ENCODE peak calls at places on chromosomes 11 and 22, in eight cellular contexts. One of them, this sample, is unnamed.

GRCh38 chr11:67441731-67442401 is 1.4 kb downstream of the CORO1B start:
- DNase-seq in CD4-positive, alpha-beta T cell: no peak
- DNase-seq in vagina: no peak
- DNase-seq in H9: no peak
- DNase-seq in GM12878: no peak
- DNase-seq in fibroblast of lung: no peak
- DNase-seq in mammary epithelial cell: no peak
- DNase-seq in caudate nucleus: no peak
- DNase-seq in this sample: no peak

GRCh38 chr11:1937616-1938342 is 9.4 kb upstream of the MRPL23 start:
- DNase-seq in GM12878: no peak
- DNase-seq in vagina: no peak
- DNase-seq in H9: no peak
- DNase-seq in mammary epithelial cell: no peak
- DNase-seq in caudate nucleus: no peak
- DNase-seq in CD4-positive, alpha-beta T cell: no peak
- DNase-seq in fibroblast of lung: no peak
- DNase-seq in this sample: no peak

GRCh38 chr11:105538531-105538930 is 71.3 kb upstream of the GRIA4 start:
- DNase-seq in caudate nucleus: no peak
- DNase-seq in vagina: no peak
- DNase-seq in CD4-positive, alpha-beta T cell: no peak
- DNase-seq in GM12878: no peak
- DNase-seq in fibroblast of lung: no peak
- DNase-seq in H9: no peak
- DNase-seq in mammary epithelial cell: no peak
- DNase-seq in this sample: no peak

GRCh38 chr11:12818333-12819015 is 144.3 kb downstream of the TEAD1 start:
- DNase-seq in fibroblast of lung: peak; percentile 93
- DNase-seq in CD4-positive, alpha-beta T cell: no peak
- DNase-seq in mammary epithelial cell: peak; percentile 81
- DNase-seq in caudate nucleus: no peak
- DNase-seq in vagina: no peak
- DNase-seq in GM12878: no peak
- DNase-seq in H9: no peak
- DNase-seq in this sample: no peak

GRCh38 chr11:8390851-8391612 is 127.4 kb upstream of the LMO1 start:
- DNase-seq in caudate nucleus: no peak
- DNase-seq in vagina: no peak
- DNase-seq in mammary epithelial cell: no peak
- DNase-seq in fibroblast of lung: no peak
- DNase-seq in GM12878: no peak
- DNase-seq in H9: no peak
- DNase-seq in CD4-positive, alpha-beta T cell: no peak
- DNase-seq in this sample: no peak

GRCh38 chr22:17743661-17744411 is 30.4 kb downstream of the BID start:
- DNase-seq in caudate nucleus: no peak
- DNase-seq in vagina: no peak
- DNase-seq in CD4-positive, alpha-beta T cell: no peak
- DNase-seq in mammary epithelial cell: no peak
- DNase-seq in GM12878: no peak
- DNase-seq in fibroblast of lung: no peak
- DNase-seq in H9: peak; percentile 49
- DNase-seq in this sample: no peak

GRCh38 chr11:45273509-45273908 is 12.6 kb downstream of the SYT13 start:
- DNase-seq in GM12878: no peak
- DNase-seq in caudate nucleus: no peak
- DNase-seq in vagina: no peak
- DNase-seq in H9: no peak
- DNase-seq in mammary epithelial cell: no peak
- DNase-seq in CD4-positive, alpha-beta T cell: no peak
- DNase-seq in fibroblast of lung: no peak
- DNase-seq in this sample: no peak

GRCh38 chr11:43923327-43924111 is 18.9 kb upstream of the C11orf96 start:
- DNase-seq in caudate nucleus: peak; percentile 52
- DNase-seq in H9: no peak
- DNase-seq in mammary epithelial cell: no peak
- DNase-seq in fibroblast of lung: peak; percentile 68
- DNase-seq in GM12878: no peak
- DNase-seq in vagina: no peak
- DNase-seq in CD4-positive, alpha-beta T cell: no peak
- DNase-seq in this sample: no peak

GRCh38 chr11:121792185-121792584 is 323.8 kb downstream of the BLID start:
- DNase-seq in vagina: no peak
- DNase-seq in caudate nucleus: no peak
- DNase-seq in H9: no peak
- DNase-seq in fibroblast of lung: no peak
- DNase-seq in GM12878: no peak
- DNase-seq in CD4-positive, alpha-beta T cell: no peak
- DNase-seq in mammary epithelial cell: no peak
- DNase-seq in this sample: no peak

GRCh38 chr11:114164546-114164945 is 105.0 kb downstream of the ZBTB16 start:
- DNase-seq in GM12878: no peak
- DNase-seq in caudate nucleus: no peak
- DNase-seq in H9: no peak
- DNase-seq in mammary epithelial cell: no peak
- DNase-seq in fibroblast of lung: no peak
- DNase-seq in CD4-positive, alpha-beta T cell: no peak
- DNase-seq in vagina: no peak
- DNase-seq in this sample: no peak

GRCh38 chr11:94649925-94650623 is 82.9 kb downstream of the PIWIL4 start:
- DNase-seq in caudate nucleus: no peak
- DNase-seq in GM12878: no peak
- DNase-seq in H9: no peak
- DNase-seq in vagina: no peak
- DNase-seq in CD4-positive, alpha-beta T cell: no peak
- DNase-seq in fibroblast of lung: peak; percentile 23
- DNase-seq in mammary epithelial cell: no peak
- DNase-seq in this sample: no peak
- H3K27ac ChIP-seq in caudate nucleus: no peak overlapping the region
- H3K27ac ChIP-seq in GM12878: no peak overlapping the region
- H3K27ac ChIP-seq in H9: peak overlapping the region; percentile 98
- H3K27ac ChIP-seq in vagina: no peak overlapping the region
- H3K27ac ChIP-seq in CD4-positive, alpha-beta T cell: no peak overlapping the region
- H3K27ac ChIP-seq in fibroblast of lung: no peak overlapping the region
- H3K27ac ChIP-seq in mammary epithelial cell: no peak overlapping the region
- H3K27ac ChIP-seq in this sample: no peak overlapping the region

GRCh38 chr11:124760205-124760652 is 1.9 kb downstream of the ESAM start:
- DNase-seq in vagina: no peak
- DNase-seq in H9: peak; percentile 36
- DNase-seq in fibroblast of lung: no peak
- DNase-seq in mammary epithelial cell: no peak
- DNase-seq in GM12878: no peak
- DNase-seq in CD4-positive, alpha-beta T cell: no peak
- DNase-seq in caudate nucleus: no peak
- DNase-seq in this sample: no peak

GRCh38 chr11:124756753-124757227 is 4.7 kb upstream of the VSIG2 start:
- DNase-seq in CD4-positive, alpha-beta T cell: no peak
- DNase-seq in vagina: no peak
- DNase-seq in fibroblast of lung: no peak
- DNase-seq in mammary epithelial cell: no peak
- DNase-seq in GM12878: no peak
- DNase-seq in caudate nucleus: no peak
- DNase-seq in H9: no peak
- DNase-seq in this sample: no peak

GRCh38 chr11:124757320-124757719 is 4.8 kb downstream of the ESAM start:
- DNase-seq in caudate nucleus: no peak
- DNase-seq in fibroblast of lung: no peak
- DNase-seq in GM12878: no peak
- DNase-seq in vagina: no peak
- DNase-seq in mammary epithelial cell: no peak
- DNase-seq in H9: no peak
- DNase-seq in CD4-positive, alpha-beta T cell: no peak
- DNase-seq in this sample: no peak

GRCh38 chr11:124759268-124760204 is 2.6 kb downstream of the ESAM start:
- DNase-seq in GM12878: no peak
- DNase-seq in H9: peak; percentile 49
- DNase-seq in mammary epithelial cell: no peak
- DNase-seq in fibroblast of lung: no peak
- DNase-seq in vagina: no peak
- DNase-seq in caudate nucleus: no peak
- DNase-seq in CD4-positive, alpha-beta T cell: no peak
- DNase-seq in this sample: no peak

GRCh38 chr11:124758355-124759267 is 3.5 kb downstream of the ESAM start:
- DNase-seq in fibroblast of lung: peak; percentile 55
- DNase-seq in vagina: no peak
- DNase-seq in CD4-positive, alpha-beta T cell: peak; percentile 58
- DNase-seq in caudate nucleus: no peak
- DNase-seq in H9: peak; percentile 96
- DNase-seq in mammary epithelial cell: peak; percentile 45
- DNase-seq in GM12878: no peak
- DNase-seq in this sample: no peak
- H3K27ac ChIP-seq in fibroblast of lung: peak overlapping the region; percentile 2
- H3K27ac ChIP-seq in vagina: peak overlapping the region; percentile 71
- H3K27ac ChIP-seq in CD4-positive, alpha-beta T cell: no peak overlapping the region
- H3K27ac ChIP-seq in caudate nucleus: peak overlapping the region; percentile 52
- H3K27ac ChIP-seq in H9: no peak overlapping the region
- H3K27ac ChIP-seq in mammary epithelial cell: no peak overlapping the region
- H3K27ac ChIP-seq in GM12878: peak overlapping the region; percentile 82
- H3K27ac ChIP-seq in this sample: no peak overlapping the region

DNA sequence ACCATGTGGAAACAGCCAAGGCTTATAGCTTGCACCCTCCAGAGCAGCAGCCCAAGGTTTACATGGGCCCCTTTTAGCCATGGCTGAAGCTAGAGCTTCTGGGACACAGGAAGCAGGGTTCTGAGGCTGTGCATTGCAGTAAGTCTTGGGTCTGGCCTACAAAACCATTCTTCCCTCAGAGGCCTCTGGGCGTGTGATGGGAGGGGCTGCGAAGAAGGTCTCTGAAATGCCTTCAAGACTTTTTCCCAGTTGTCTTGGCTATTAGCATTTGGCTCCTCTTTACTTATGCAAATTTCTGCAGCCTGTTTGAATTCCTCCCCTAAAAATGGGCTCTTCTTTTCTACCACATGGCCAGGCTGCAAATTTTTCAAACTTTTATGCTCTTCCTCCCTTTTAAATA is 109.5 kb downstream of the BBOX1 start:
- DNase-seq in GM12878: no peak
- DNase-seq in fibroblast of lung: no peak
- DNase-seq in caudate nucleus: no peak
- DNase-seq in CD4-positive, alpha-beta T cell: no peak
- DNase-seq in mammary epithelial cell: no peak
- DNase-seq in vagina: no peak
- DNase-seq in H9: peak; percentile 39
- DNase-seq in this sample: no peak
- H3K27ac ChIP-seq in GM12878: no peak overlapping the region
- H3K27ac ChIP-seq in fibroblast of lung: no peak overlapping the region
- H3K27ac ChIP-seq in caudate nucleus: no peak overlapping the region
- H3K27ac ChIP-seq in CD4-positive, alpha-beta T cell: no peak overlapping the region
- H3K27ac ChIP-seq in mammary epithelial cell: no peak overlapping the region
- H3K27ac ChIP-seq in vagina: no peak overlapping the region
- H3K27ac ChIP-seq in H9: no peak overlapping the region
- H3K27ac ChIP-seq in this sample: no peak overlapping the region

GRCh38 chr22:27850000-27850465 is 48.5 kb upstream of the MN1 start:
- DNase-seq in mammary epithelial cell: no peak
- DNase-seq in CD4-positive, alpha-beta T cell: no peak
- DNase-seq in H9: no peak
- DNase-seq in caudate nucleus: no peak
- DNase-seq in vagina: no peak
- DNase-seq in GM12878: no peak
- DNase-seq in fibroblast of lung: peak; percentile 73
- DNase-seq in this sample: no peak

GRCh38 chr22:27848005-27848404 is 46.4 kb upstream of the MN1 start:
- DNase-seq in GM12878: no peak
- DNase-seq in caudate nucleus: no peak
- DNase-seq in H9: no peak
- DNase-seq in vagina: no peak
- DNase-seq in mammary epithelial cell: no peak
- DNase-seq in fibroblast of lung: no peak
- DNase-seq in CD4-positive, alpha-beta T cell: no peak
- DNase-seq in this sample: no peak

GRCh38 chr22:27857441-27857840 is 55.9 kb upstream of the MN1 start:
- DNase-seq in caudate nucleus: no peak
- DNase-seq in vagina: no peak
- DNase-seq in H9: no peak
- DNase-seq in fibroblast of lung: peak; percentile 51
- DNase-seq in CD4-positive, alpha-beta T cell: no peak
- DNase-seq in mammary epithelial cell: peak; percentile 24
- DNase-seq in GM12878: no peak
- DNase-seq in this sample: no peak

GRCh38 chr22:27851974-27852713 is 50.6 kb upstream of the MN1 start:
- DNase-seq in GM12878: no peak
- DNase-seq in H9: no peak
- DNase-seq in CD4-positive, alpha-beta T cell: no peak
- DNase-seq in vagina: no peak
- DNase-seq in fibroblast of lung: no peak
- DNase-seq in caudate nucleus: no peak
- DNase-seq in mammary epithelial cell: no peak
- DNase-seq in this sample: peak; percentile 5

GRCh38 chr22:27853404-27853803 is 51.8 kb upstream of the MN1 start:
- DNase-seq in GM12878: no peak
- DNase-seq in vagina: no peak
- DNase-seq in CD4-positive, alpha-beta T cell: no peak
- DNase-seq in mammary epithelial cell: no peak
- DNase-seq in H9: no peak
- DNase-seq in fibroblast of lung: no peak
- DNase-seq in caudate nucleus: no peak
- DNase-seq in this sample: no peak
- H3K27ac ChIP-seq in GM12878: no peak overlapping the region
- H3K27ac ChIP-seq in vagina: no peak overlapping the region
- H3K27ac ChIP-seq in CD4-positive, alpha-beta T cell: no peak overlapping the region
- H3K27ac ChIP-seq in mammary epithelial cell: no peak overlapping the region
- H3K27ac ChIP-seq in H9: no peak overlapping the region
- H3K27ac ChIP-seq in fibroblast of lung: no peak overlapping the region
- H3K27ac ChIP-seq in caudate nucleus: no peak overlapping the region
- H3K27ac ChIP-seq in this sample: no peak overlapping the region

DNA sequence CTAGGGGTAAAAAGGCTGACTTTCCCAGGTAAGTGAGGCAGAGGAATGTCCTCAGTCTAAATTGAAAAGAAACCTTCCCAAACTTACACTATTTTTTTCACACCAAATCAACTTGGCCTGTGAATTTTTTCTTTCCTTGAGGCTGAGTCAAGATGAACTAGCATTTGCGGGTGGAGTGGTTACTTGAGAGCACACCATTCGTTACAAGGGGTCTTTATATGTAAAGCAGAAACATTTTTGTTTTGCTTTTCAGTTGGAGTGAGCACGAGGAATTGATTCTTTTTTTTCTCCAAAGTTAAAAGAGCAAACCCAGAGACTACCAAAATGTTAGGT is 36.4 kb downstream of the MAML2 start:
- DNase-seq in caudate nucleus: no peak
- DNase-seq in H9: no peak
- DNase-seq in GM12878: no peak
- DNase-seq in fibroblast of lung: no peak
- DNase-seq in CD4-positive, alpha-beta T cell: no peak
- DNase-seq in vagina: no peak
- DNase-seq in mammary epithelial cell: no peak
- DNase-seq in this sample: no peak
- H3K27ac ChIP-seq in caudate nucleus: peak overlapping the region; percentile 71
- H3K27ac ChIP-seq in H9: no peak overlapping the region
- H3K27ac ChIP-seq in GM12878: no peak overlapping the region
- H3K27ac ChIP-seq in fibroblast of lung: peak overlapping the region; percentile 98
- H3K27ac ChIP-seq in CD4-positive, alpha-beta T cell: no peak overlapping the region
- H3K27ac ChIP-seq in vagina: peak overlapping the region; percentile 78
- H3K27ac ChIP-seq in mammary epithelial cell: peak overlapping the region; percentile 99
- H3K27ac ChIP-seq in this sample: peak overlapping the region; percentile 93

This sample was measured in epithelial cell of prostate.